ENCODE peak calls at places on chromosomes 11 and 22, in five cellular contexts. Y is sigmoid colon, C is SK-N-SH, N is K562, I is transverse colon. V is an unnamed sample.

GRCh38 chr11:61345170-61345610 is 12.2 kb downstream of the TKFC start:
- DNase-seq in C (peak), N (no peak), I (no peak), Y (no peak), V (no peak)

GRCh38 chr11:134342572-134343340 is 11.0 kb downstream of the GLB1L2 start:
- DNase-seq in I (no peak), Y (peak), N (no peak), C (no peak), V (peak)

GRCh38 chr11:84292955-84293354 is 1006.8 kb upstream of the CCDC90B start:
- DNase-seq in C (no peak), I (no peak), Y (no peak), N (no peak), V (no peak)

GRCh38 chr22:33851240-33851639 is 69.0 kb downstream of the LARGE1 start:
- DNase-seq in I (no peak), Y (no peak), N (no peak), C (no peak), V (no peak)

GRCh38 chr22:48651981-48652538 is 1175.6 kb downstream of the BRD1 start:
- DNase-seq in N (no peak), Y (no peak), I (no peak), C (no peak), V (no peak)

GRCh38 chr11:78961938-78962701 is 387.5 kb upstream of the NARS2 start:
- DNase-seq in I (no peak), C (peak), Y (no peak), N (peak), V (no peak)

GRCh38 chr22:45329536-45329936 is 19.8 kb downstream of the FAM118A start:
- DNase-seq in C (peak), Y (peak), N (no peak), I (no peak), V (no peak)

GRCh38 chr22:38973289-38974169 is 8.6 kb upstream of the APOBEC3B start:
- DNase-seq in N (peak), C (no peak), Y (no peak), I (peak), V (peak)

GRCh38 chr11:60748225-60748624 is 8.4 kb upstream of the MS4A15 start:
- DNase-seq in Y (no peak), C (no peak), N (no peak), I (no peak), V (no peak)

GRCh38 chr11:33695051-33695566 is 5.5 kb downstream of the C11orf91 start:
- DNase-seq in C (no peak), I (no peak), Y (no peak), N (no peak), V (no peak)

GRCh38 chr11:131867457-131868257 is 497.2 kb downstream of the NTM start:
- DNase-seq in C (peak), Y (peak), N (peak), I (peak), V (no peak)

GRCh38 chr22:38068641-38069371 is 11.6 kb downstream of the PICK1 start:
- DNase-seq in Y (peak), N (no peak), C (no peak), I (no peak), V (no peak)

GRCh38 chr22:49446145-49446758 is 381.4 kb downstream of the BRD1 start:
- DNase-seq in I (no peak), Y (no peak), N (no peak), C (no peak), V (no peak)

GRCh38 chr22:47175761-47176359 is 413.4 kb downstream of the TBC1D22A start:
- DNase-seq in Y (peak), C (no peak), I (peak), N (no peak), V (no peak)

GRCh38 chr22:38315801-38316339 is 1.4 kb downstream of the CSNK1E start:
- DNase-seq in N (no peak), Y (no peak), C (no peak), I (no peak), V (no peak)

GRCh38 chr22:45769569-45770210 is 98.1 kb downstream of the ATXN10 start:
- DNase-seq in Y (no peak), N (no peak), C (no peak), I (no peak), V (no peak)

GRCh38 chr11:297666-298405 is 1.5 kb downstream of the IFITM5 start:
- DNase-seq in N (peak), Y (peak), I (no peak), C (no peak), V (no peak)

GRCh38 chr11:10375280-10376048 is 70.6 kb downstream of the ADM start:
- DNase-seq in Y (no peak), N (no peak), I (no peak), C (no peak), V (peak)

GRCh38 chr11:20112291-20113146 is 47.8 kb downstream of the DBX1 start:
- DNase-seq in C (peak), N (peak), Y (peak), I (peak), V (no peak)

GRCh38 chr11:22432331-22433065 is 94.3 kb downstream of the SLC17A6 start:
- DNase-seq in N (peak), C (peak), I (no peak), Y (no peak), V (no peak)

GRCh38 chr11:76230392-76230791 is 24.1 kb upstream of the WNT11 start:
- DNase-seq in N (no peak), C (peak), I (no peak), Y (no peak), V (no peak)

GRCh38 chr22:36814796-36815195 is 2.0 kb downstream of the PVALB start:
- DNase-seq in Y (no peak), I (no peak), N (no peak), C (no peak), V (no peak)

GRCh38 chr11:75474878-75475766 is 42.1 kb upstream of the KLHL35 start:
- DNase-seq in N (peak), C (peak), Y (no peak), I (peak), V (no peak)

GRCh38 chr11:17256512-17256911 is 20.0 kb upstream of the NUCB2 start:
- DNase-seq in C (no peak), Y (no peak), N (no peak), I (no peak), V (no peak)

GRCh38 chr11:8733847-8734246 is 51.3 kb downstream of the RPL27A start:
- DNase-seq in Y (no peak), N (peak), C (no peak), I (no peak), V (no peak)

GRCh38 chr22:26968873-26969272 is 311.5 kb downstream of the MIAT start:
- DNase-seq in Y (no peak), N (no peak), I (no peak), C (no peak), V (no peak)

GRCh38 chr11:85815186-85815911 is 4.4 kb upstream of the SYTL2 start:
- DNase-seq in Y (no peak), C (no peak), I (no peak), N (no peak), V (no peak)

GRCh38 chr11:96328395-96329010 is 14.5 kb downstream of the MAML2 start:
- DNase-seq in Y (no peak), N (peak), I (no peak), C (no peak), V (no peak)

GRCh38 chr22:39183991-39184585 is 31.6 kb upstream of the CBX7 start:
- DNase-seq in Y (no peak), N (peak), C (no peak), I (no peak), V (no peak)

GRCh38 chr11:26779466-26779865 is 57.6 kb upstream of the SLC5A12 start:
- DNase-seq in Y (no peak), I (no peak), C (no peak), N (no peak), V (no peak)

GRCh38 chr22:46088541-46089311 is 61.6 kb upstream of the PPARA start:
- DNase-seq in Y (peak), I (no peak), N (no peak), C (no peak), V (no peak)

GRCh38 chr22:40819741-40820140 is 595 bp upstream of the SLC25A17 start:
- DNase-seq in C (peak), N (no peak), I (no peak), Y (no peak), V (no peak)

GRCh38 chr11:85886089-85887056 is 31.2 kb downstream of the CCDC83 start:
- DNase-seq in Y (no peak), C (no peak), I (no peak), N (no peak), V (no peak)

GRCh38 chr22:31944700-31945477 is 554 bp downstream of the YWHAH start:
- DNase-seq in C (peak), I (peak), Y (peak), N (peak), V (no peak)

GRCh38 chr22:44711236-44711560 is 9.2 kb downstream of the PRR5 start:
- DNase-seq in C (no peak), Y (no peak), I (no peak), N (no peak), V (no peak)

GRCh38 chr11:31233425-31233824 is 136.1 kb downstream of the DCDC1 start:
- DNase-seq in N (no peak), Y (no peak), I (no peak), C (no peak), V (no peak)

GRCh38 chr11:98601181-98601773 is 419.5 kb upstream of the CNTN5 start:
- DNase-seq in C (no peak), I (peak), Y (peak), N (no peak), V (no peak)

GRCh38 chr11:68843052-68843561 is 1.4 kb upstream of the CPT1A start:
- DNase-seq in I (peak), N (no peak), Y (no peak), C (no peak), V (no peak)

GRCh38 chr11:43919852-43920597 is 22.4 kb upstream of the C11orf96 start:
- DNase-seq in I (no peak), Y (no peak), N (no peak), C (no peak), V (no peak)

GRCh38 chr11:43921561-43922294 is 20.7 kb upstream of the C11orf96 start:
- DNase-seq in C (no peak), Y (no peak), N (no peak), I (no peak), V (no peak)

GRCh38 chr11:43922974-43923326 is 19.5 kb upstream of the C11orf96 start:
- DNase-seq in I (no peak), Y (no peak), N (no peak), C (no peak), V (no peak)

GRCh38 chr11:43922295-43922648 is 20.2 kb upstream of the C11orf96 start:
- DNase-seq in I (no peak), N (no peak), Y (no peak), C (no peak), V (no peak)

DNA sequence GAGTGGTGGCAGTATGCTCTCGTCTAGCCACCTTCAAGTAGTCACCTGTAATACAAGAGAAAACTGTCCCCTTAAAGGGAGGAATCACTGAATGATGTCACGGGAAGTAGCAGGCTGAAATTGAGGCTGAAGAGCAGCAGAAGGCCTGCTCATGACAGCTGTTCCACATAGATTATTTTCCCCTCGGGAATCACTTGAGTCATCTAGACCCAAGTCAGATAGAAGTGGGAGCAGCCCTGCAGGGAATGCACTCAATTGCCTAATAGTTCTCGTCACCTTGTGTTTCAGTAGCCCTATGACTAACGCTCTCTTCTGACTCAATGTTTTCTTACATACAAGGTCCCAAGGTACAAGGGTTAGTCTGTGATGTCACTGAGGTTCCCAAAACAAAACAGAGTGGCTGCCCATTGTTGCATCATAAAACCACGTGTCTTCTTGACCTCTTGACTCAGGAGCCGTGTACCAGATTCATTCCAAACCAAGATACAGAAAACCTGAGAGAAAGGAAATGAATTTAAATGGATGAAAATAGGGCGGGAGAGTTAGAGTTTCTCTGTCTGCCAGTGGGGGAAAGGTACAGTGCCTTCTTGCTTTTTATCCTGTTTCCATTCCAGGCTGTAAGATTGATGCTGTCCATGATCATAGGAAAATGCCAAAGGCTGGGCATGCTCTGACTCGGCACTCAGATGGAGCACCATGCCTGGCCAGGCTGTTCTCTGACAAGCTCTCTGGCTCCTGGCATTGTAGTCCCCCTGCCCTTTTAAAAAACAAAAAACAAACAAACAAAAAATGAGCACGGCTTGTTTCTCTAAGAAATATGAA is 21.6 kb upstream of the C11orf96 start:
- DNase-seq in N (peak), Y (peak), I (peak), C (no peak), V (peak)
- TF ChIP-seq POLR2AphosphoS5 in N (no peak), Y (peak), I (peak), C (no peak), V (peak)

GRCh38 chr22:29799217-29799680 is 32.1 kb downstream of the UQCR10 start:
- DNase-seq in N (peak), Y (peak), I (peak), C (peak), V (peak)
- TF ChIP-seq EP300 in N (peak), Y (no peak), I (no peak), C (peak), V (no peak)

DNA sequence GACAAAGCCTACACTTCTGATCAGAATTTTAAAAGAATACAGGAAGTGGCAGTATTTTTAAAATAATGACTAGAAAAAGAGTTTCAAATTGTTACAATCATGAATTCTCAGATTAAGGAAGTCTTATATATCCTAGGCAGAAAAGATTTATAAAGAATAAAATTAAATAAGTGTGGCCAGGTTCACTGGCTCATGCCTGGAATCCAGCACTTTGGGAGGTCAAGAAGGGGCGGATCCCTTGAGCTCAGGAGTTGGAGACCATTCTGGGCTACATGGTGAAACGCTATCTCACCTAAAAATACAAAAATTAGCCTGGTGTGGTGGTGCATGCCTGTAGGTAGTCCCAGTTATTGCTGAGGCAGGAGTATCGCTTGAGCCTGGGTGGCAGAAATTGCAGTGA is 24.1 kb downstream of the XKR3 start:
- DNase-seq in N (no peak), C (no peak), I (no peak), Y (no peak), V (no peak)
- TF ChIP-seq POLR2AphosphoS5 in N (no peak), C (no peak), I (no peak), Y (no peak), V (no peak)

GRCh38 chr11:3797329-3798090 is at the start of gene NUP98:
- DNase-seq in C (peak), I (peak), Y (peak), N (peak), V (peak)
- TF ChIP-seq EP300 in C (no peak), I (peak), Y (no peak), N (no peak), V (no peak)

GRCh38 chr22:20038574-20038973 is 17.7 kb downstream of the TANGO2 start:
- DNase-seq in Y (no peak), C (no peak), I (no peak), N (no peak), V (no peak)
- TF ChIP-seq POLR2AphosphoS5 in Y (no peak), C (no peak), I (no peak), N (no peak), V (no peak)

GRCh38 chr11:1837171-1838076 is 1.4 kb upstream of the TNNI2 start:
- DNase-seq in N (peak), I (peak), Y (peak), C (peak), V (no peak)

GRCh38 chr11:1834791-1835670 is at the start of gene SYT8:
- DNase-seq in N (no peak), C (peak), I (peak), Y (no peak), V (no peak)

GRCh38 chr11:1836011-1836945 is 1.5 kb downstream of the SYT8 start:
- DNase-seq in Y (no peak), N (no peak), I (no peak), C (no peak), V (no peak)

GRCh38 chr11:1834132-1834610 is 619 bp upstream of the SYT8 start:
- DNase-seq in N (no peak), I (peak), Y (no peak), C (no peak), V (no peak)

DNA sequence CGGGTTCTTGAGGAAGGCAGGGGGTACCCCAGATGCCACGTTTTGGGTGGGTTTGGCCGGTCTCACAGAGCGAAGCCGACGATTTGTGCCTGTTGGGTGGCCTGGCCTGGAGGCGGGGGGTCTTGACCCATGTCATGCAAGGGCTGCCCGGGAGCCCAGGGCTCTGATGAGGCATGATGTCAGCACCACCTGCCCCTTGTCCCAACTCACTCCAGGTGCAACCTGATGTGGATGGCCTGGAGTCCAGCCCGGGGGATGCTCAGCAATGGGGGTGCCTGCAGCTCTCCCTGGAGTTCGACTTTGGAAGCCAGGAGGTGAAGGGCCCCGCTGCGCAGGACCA is 851 bp downstream of the SYT8 start:
- DNase-seq in I (no peak), Y (no peak), C (no peak), N (no peak), V (no peak)
- TF ChIP-seq EP300 in I (no peak), Y (no peak), C (no peak), N (no peak), V (no peak)

V was measured in esophagus muscularis mucosa.